ENCODE peak calls at places on chromosomes 5 and 9, in four cellular contexts. Q is NCI-H69, S is glomerular endothelial cell, I is GM06990. T is an unnamed sample.

GRCh38 chr9:94018628-94019027 is 63.5 kb upstream of the BARX1 start:
- DNase-seq in Q (peak; percentile 73), S (no peak), I (no peak), T (no peak)

GRCh38 chr9:34646211-34647083 is at the start of gene GALT:
- DNase-seq in Q (peak; percentile 96), S (no peak), I (peak; percentile 92), T (peak; percentile 93)

GRCh38 chr5:142466195-142466951 is 141.6 kb upstream of the SPRY4 start:
- DNase-seq in Q (peak; percentile 90), S (no peak), I (no peak), T (no peak)

GRCh38 chr5:34005211-34005610 is 2.6 kb downstream of the AMACR start:
- DNase-seq in Q (no peak), S (no peak), I (no peak), T (no peak)

GRCh38 chr5:121913397-121913796 is 48.4 kb upstream of the SRFBP1 start:
- DNase-seq in Q (peak; percentile 94), S (no peak), I (no peak), T (no peak)

GRCh38 chr5:35707659-35708058 is 90.0 kb downstream of the SPEF2 start:
- DNase-seq in Q (no peak), S (no peak), I (no peak), T (no peak)

GRCh38 chr9:96085536-96086143 is 210.1 kb downstream of the ERCC6L2 start:
- DNase-seq in Q (no peak), S (no peak), I (no peak), T (no peak)

GRCh38 chr9:35048521-35048920 is 23.9 kb downstream of the VCP start:
- DNase-seq in Q (no peak), S (no peak), I (no peak), T (no peak)

GRCh38 chr5:129656952-129657351 is 90.9 kb upstream of the MINAR2 start:
- DNase-seq in Q (no peak), S (no peak), I (no peak), T (no peak)

T was measured in DMS53.